ENCODE peak calls at places on chromosomes 4 and X, in eight cellular contexts. H, L, P, Z, R, K, O and U are unnamed samples.

GRCh38 chrX:85111347-85111746 is 107.7 kb downstream of the APOOL start:
- DNase-seq in Z (peak), O (no peak), H (no peak), R (no peak), L (no peak), P (no peak), K (no peak), U (no peak)

GRCh38 chr4:119559044-119559647 is 69.5 kb downstream of the PDE5A start:
- DNase-seq in O (peak), R (no peak), P (no peak), Z (no peak), H (no peak), K (peak), L (peak), U (peak)

GRCh38 chr4:85409251-85409650 is 65.7 kb upstream of the ARHGAP24 start:
- DNase-seq in K (no peak), O (no peak), P (no peak), R (no peak), L (no peak), Z (no peak), H (no peak), U (no peak)

GRCh38 chr4:69092190-69092589 is 4.1 kb upstream of the UGT2B7 start:
- DNase-seq in O (no peak), H (no peak), K (no peak), L (no peak), R (no peak), Z (no peak), P (no peak), U (no peak)

GRCh38 chr4:6224725-6225124 is 24.4 kb upstream of the JAKMIP1 start:
- DNase-seq in R (no peak), K (no peak), O (no peak), L (no peak), P (no peak), H (no peak), Z (no peak), U (no peak)

GRCh38 chrX:14936561-14936960 is 63.3 kb downstream of the MOSPD2 start:
- DNase-seq in L (peak), H (no peak), P (no peak), Z (no peak), K (peak), R (no peak), O (no peak), U (peak)

GRCh38 chrX:151184705-151185104 is 8.3 kb downstream of the GPR50 start:
- DNase-seq in L (no peak), H (no peak), Z (no peak), O (no peak), R (no peak), K (no peak), P (no peak), U (no peak)

GRCh38 chr4:146486565-146486964 is 35.2 kb downstream of the SLC10A7 start:
- DNase-seq in P (no peak), H (no peak), L (no peak), K (no peak), O (no peak), Z (no peak), R (no peak), U (peak)

GRCh38 chrX:24990585-24990984 is 25.2 kb downstream of the ARX start:
- DNase-seq in R (no peak), L (no peak), O (peak), K (no peak), P (no peak), H (no peak), Z (no peak), U (no peak)

GRCh38 chr4:38073596-38074234 is 113.5 kb downstream of the PTTG2 start:
- DNase-seq in K (no peak), R (no peak), L (no peak), O (no peak), P (no peak), H (no peak), Z (no peak), U (no peak)

GRCh38 chr4:163385466-163385865 is 41.8 kb downstream of the NPY5R start:
- DNase-seq in L (no peak), K (no peak), O (no peak), Z (no peak), H (no peak), P (no peak), R (no peak), U (no peak)

GRCh38 chrX:123993326-123993725 is 31.8 kb downstream of the STAG2 start:
- DNase-seq in O (no peak), R (no peak), H (no peak), L (no peak), Z (no peak), P (no peak), K (peak), U (no peak)

GRCh38 chr4:93791570-93792195 is 36.9 kb upstream of the ATOH1 start:
- DNase-seq in R (peak), O (peak), P (no peak), K (peak), H (no peak), L (peak), Z (peak), U (peak)

GRCh38 chr4:67743194-67743593 is 11.0 kb downstream of the GNRHR start:
- DNase-seq in O (no peak), L (no peak), H (no peak), R (no peak), K (no peak), P (no peak), Z (no peak), U (no peak)

GRCh38 chrX:37348237-37349130 is 680 bp upstream of the PRRG1 start:
- DNase-seq in H (no peak), R (no peak), Z (no peak), L (no peak), O (no peak), P (no peak), K (no peak), U (no peak)

DNA sequence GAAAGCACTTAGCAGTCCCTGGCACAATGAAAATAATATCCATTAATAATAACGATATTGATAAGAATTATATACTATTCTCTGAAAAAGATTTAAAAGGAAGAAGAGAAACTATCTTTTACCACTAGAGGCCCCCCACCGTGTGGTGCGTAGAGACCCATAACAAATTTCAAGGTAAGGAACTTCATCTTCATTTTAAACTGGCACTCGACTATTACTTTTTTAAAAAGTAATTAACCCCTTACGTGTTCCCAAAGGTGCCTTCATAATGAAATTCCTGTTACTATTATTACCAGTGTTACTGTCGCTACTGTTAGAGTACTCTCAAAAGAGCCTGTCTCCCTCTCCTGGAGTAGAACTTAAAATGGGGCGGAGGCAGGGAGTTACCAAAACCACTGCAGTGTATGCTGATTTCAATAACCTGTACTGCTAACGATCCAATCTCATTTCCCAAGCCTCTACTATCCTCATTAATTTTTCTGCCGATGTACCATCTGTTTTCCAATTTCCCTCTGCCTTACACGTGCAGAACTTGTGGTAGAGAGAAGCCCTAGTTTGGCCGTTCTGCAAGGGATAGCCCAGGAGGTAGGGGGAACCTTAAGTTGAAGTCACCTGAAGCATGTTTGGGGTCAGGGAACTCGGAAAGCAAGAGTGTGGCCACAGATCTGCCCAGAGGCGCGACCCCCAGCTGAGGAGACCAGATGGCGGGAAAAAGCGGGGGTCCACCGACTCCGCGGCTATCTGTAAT is 813 bp upstream of the STK26 start:
- DNase-seq in O (no peak), R (no peak), L (peak), Z (peak), K (no peak), P (no peak), H (no peak), U (peak)
- TF ChIP-seq CTCF in O (peak), R (peak), L (peak), Z (peak), K (peak), P (peak), H (peak), U (no peak)

GRCh38 chr4:139017861-139018260 is 2.3 kb downstream of the NOCT start:
- DNase-seq in L (no peak), Z (no peak), R (no peak), P (no peak), H (no peak), K (no peak), O (no peak), U (no peak)

GRCh38 chr4:139014391-139015268 is 951 bp upstream of the NOCT start:
- DNase-seq in H (no peak), K (peak), Z (peak), O (no peak), L (peak), R (no peak), P (no peak), U (peak)

GRCh38 chr4:139018501-139018900 is 2.9 kb downstream of the NOCT start:
- DNase-seq in O (no peak), R (no peak), H (no peak), P (no peak), K (no peak), Z (no peak), L (no peak), U (no peak)

GRCh38 chr4:139015269-139015947 is at the start of gene NOCT:
- DNase-seq in H (peak), P (peak), L (peak), Z (peak), R (peak), O (peak), K (peak), U (peak)

GRCh38 chr4:139015948-139016451 is 419 bp downstream of the NOCT start:
- DNase-seq in O (no peak), P (peak), H (peak), R (no peak), K (no peak), Z (peak), L (peak), U (peak)
- TF ChIP-seq CTCF in O (no peak), P (no peak), H (no peak), R (no peak), K (no peak), Z (no peak), L (no peak), U (no peak)

DNA sequence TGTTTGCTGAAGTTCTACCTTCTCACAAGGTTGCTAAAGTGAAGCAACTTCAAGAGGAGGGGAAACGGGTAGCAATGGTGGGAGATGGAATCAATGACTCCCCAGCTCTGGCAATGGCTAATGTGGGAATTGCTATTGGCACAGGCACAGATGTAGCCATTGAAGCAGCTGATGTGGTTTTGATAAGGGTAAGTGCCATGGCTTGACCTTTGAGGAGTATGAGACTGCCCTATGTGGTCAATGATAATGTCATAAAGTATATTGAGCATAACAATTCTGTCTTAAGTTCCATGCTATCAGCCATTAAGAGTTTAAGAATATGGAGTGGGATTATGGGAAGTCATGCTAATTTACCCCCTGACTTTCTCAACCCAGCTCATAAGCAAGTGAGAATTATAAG is 61.4 kb upstream of the PGK1 start:
- DNase-seq in Z (no peak), P (no peak), L (no peak), R (no peak), O (no peak), H (no peak), K (no peak), U (no peak)
- TF ChIP-seq CTCF in Z (no peak), P (no peak), L (no peak), R (no peak), O (no peak), H (no peak), K (no peak), U (no peak)

DNA sequence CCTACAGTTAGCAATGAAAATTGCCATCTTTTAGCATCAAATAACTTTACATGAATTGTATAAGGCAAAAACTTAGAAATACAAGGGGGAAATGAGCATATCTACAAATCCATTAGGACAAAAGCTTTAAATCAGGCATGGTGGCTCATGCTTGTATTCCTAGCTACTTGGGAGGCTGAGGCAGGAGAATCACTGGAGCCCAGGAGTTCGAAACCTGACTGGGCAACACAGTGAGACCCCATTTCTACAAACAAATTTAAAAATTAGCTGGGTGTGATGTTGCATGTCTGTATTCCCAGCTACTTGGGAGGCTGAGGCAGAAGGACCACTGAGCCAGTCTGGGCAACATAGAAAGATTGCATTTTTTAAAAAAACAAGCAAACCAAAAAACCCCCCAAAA is 61.3 kb downstream of the EIF4E start:
- DNase-seq in K (no peak), P (no peak), H (no peak), O (no peak), Z (no peak), L (no peak), R (no peak), U (no peak)
- TF ChIP-seq CTCF in K (no peak), P (no peak), H (no peak), O (no peak), Z (no peak), L (no peak), R (no peak), U (no peak)

GRCh38 chr4:48858130-48858529 is 27.2 kb downstream of the OCIAD1 start:
- DNase-seq in R (no peak), P (no peak), O (no peak), Z (peak), L (no peak), H (no peak), K (no peak), U (no peak)
- TF ChIP-seq CTCF in R (no peak), P (no peak), O (no peak), Z (no peak), L (no peak), H (no peak), K (no peak), U (no peak)

GRCh38 chrX:103052625-103053024 is 11.3 kb downstream of the BEX1 start:
- DNase-seq in P (no peak), L (no peak), H (no peak), R (no peak), O (no peak), Z (no peak), K (no peak), U (no peak)
- TF ChIP-seq CTCF in P (no peak), L (no peak), H (no peak), R (no peak), O (no peak), Z (no peak), K (no peak), U (no peak)

DNA sequence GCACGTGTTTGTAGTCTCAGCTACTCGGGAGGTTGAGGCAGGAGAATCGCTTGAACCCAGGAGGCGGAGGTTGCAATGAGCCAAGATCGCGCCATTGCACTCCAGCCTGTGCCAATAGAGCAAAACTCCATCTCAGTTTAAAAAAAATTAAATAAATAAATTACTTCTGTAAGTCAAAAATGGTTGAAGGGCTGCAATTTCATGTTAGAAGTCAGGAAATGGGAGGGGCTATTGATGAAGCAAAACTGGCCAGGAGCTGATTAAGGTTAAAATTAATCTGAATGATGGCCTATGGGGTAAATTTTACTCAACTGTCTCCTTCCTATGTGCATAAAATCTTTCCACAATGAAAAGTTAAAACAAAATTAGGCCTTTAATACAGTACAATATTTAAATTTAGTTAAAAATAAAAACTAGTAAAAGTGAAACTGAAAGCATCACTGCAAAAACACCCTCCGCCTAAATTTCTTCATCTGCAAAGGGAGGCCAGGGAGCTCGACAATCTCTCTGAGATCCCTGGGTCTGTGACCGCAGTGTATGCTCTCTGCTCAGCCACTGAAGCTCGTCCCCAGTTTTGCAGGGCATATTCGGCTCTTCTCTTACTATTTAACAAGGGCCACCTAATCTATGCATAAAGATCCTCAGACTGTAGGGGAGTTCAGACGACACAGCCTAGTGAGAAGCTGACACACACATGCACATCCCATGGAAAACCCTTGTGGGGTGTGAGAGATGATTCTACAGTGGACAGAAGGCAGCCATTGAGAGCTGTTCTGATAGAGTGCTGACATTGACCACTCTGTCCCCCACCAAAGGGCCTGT is 57.2 kb downstream of the IRF2 start:
- DNase-seq in Z (peak), O (no peak), P (peak), K (no peak), L (no peak), H (no peak), R (no peak), U (peak)
- TF ChIP-seq CTCF in Z (no peak), O (no peak), P (no peak), K (no peak), L (no peak), H (no peak), R (no peak), U (no peak)

GRCh38 chr4:24472514-24473308 is 111.6 kb downstream of the DHX15 start:
- DNase-seq in Z (peak), H (no peak), O (peak), P (peak), L (peak), K (no peak), R (peak), U (peak)
- TF ChIP-seq CTCF in Z (peak), H (peak), O (peak), P (no peak), L (peak), K (peak), R (peak), U (peak)

GRCh38 chrX:9821581-9821980 is 35.4 kb downstream of the SHROOM2 start:
- DNase-seq in R (no peak), K (no peak), P (no peak), L (no peak), Z (no peak), O (no peak), H (no peak), U (no peak)
- TF ChIP-seq CTCF in R (no peak), K (no peak), P (no peak), L (no peak), Z (no peak), O (no peak), H (no peak), U (no peak)

DNA sequence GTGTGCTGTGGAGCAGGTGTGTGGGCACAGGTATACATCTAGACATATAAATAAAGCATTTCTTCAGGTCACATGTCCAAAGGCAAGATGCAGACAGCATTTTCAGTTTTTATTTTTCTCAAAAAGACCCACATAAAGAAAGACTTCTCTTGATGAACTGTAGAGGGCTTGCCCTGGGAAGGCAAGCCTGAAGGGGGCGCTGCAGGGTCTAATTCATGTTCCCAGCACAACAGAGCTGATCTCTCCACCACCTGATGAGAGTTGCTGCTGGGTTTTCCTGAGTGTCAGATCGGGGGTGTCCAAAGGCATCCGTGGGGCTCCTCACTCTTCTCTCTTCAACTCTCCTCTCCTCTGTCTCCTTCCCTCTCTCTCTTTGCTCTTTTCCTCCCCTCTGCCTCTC is 26.6 kb downstream of the ADRA2C start:
- DNase-seq in P (no peak), R (no peak), K (no peak), O (peak), L (peak), H (no peak), Z (peak), U (no peak)
- TF ChIP-seq CTCF in P (no peak), R (peak), K (peak), O (peak), L (no peak), H (no peak), Z (no peak), U (no peak)